ENCODE peak calls at places on chromosomes 1 and 21, in ten cellular contexts. T is testis, J is body of pancreas, E is HCT116, V is Peyer's patch, M is uterus, D is esophagus squamous epithelium, Z is heart left ventricle, H is lower leg skin, L is right lobe of liver. I is an unnamed sample.

GRCh38 chr1:25863486-25864262 is 4.4 kb upstream of the AUNIP start:
- DNase-seq in T (peak), J (no peak), E (no peak), V (no peak), M (no peak), D (no peak), Z (no peak), H (peak), L (no peak), I (no peak)

GRCh38 chr1:51878307-51878615 is 266 bp downstream of the NRDC start:
- DNase-seq in T (no peak), J (no peak), E (no peak), V (no peak), M (no peak), D (no peak), Z (no peak), H (no peak), L (no peak), I (no peak)

GRCh38 chr1:201229771-201230635 is 39.4 kb downstream of the IGFN1 start:
- DNase-seq in T (no peak), J (no peak), E (peak), V (no peak), M (no peak), D (no peak), Z (peak), H (no peak), L (no peak), I (no peak)

GRCh38 chr1:168932539-168932938 is 174.0 kb upstream of the ATP1B1 start:
- DNase-seq in T (no peak), J (no peak), E (no peak), V (no peak), M (no peak), D (no peak), Z (no peak), H (no peak), L (no peak), I (no peak)

GRCh38 chr1:206128192-206128591 is 11.0 kb upstream of the AVPR1B start:
- DNase-seq in T (no peak), J (no peak), E (no peak), V (no peak), M (no peak), D (no peak), Z (no peak), H (no peak), L (no peak), I (no peak)

GRCh38 chr1:1280782-1281481 is 696 bp downstream of the SCNN1D start:
- DNase-seq in T (no peak), J (no peak), E (no peak), V (no peak), M (no peak), D (no peak), Z (peak), H (no peak), L (no peak), I (no peak)

GRCh38 chr1:66270122-66270812 is 263.7 kb upstream of the SGIP1 start:
- DNase-seq in T (no peak), J (peak), E (no peak), V (no peak), M (peak), D (no peak), Z (no peak), H (no peak), L (peak), I (no peak)

GRCh38 chr1:32349211-32349708 is 13.0 kb downstream of the FAM229A start:
- DNase-seq in T (no peak), J (peak), E (no peak), V (no peak), M (no peak), D (no peak), Z (peak), H (no peak), L (peak), I (no peak)

GRCh38 chr1:67635055-67635809 is 49.8 kb upstream of the GADD45A start:
- DNase-seq in T (no peak), J (peak), E (no peak), V (no peak), M (no peak), D (no peak), Z (no peak), H (no peak), L (peak), I (no peak)

GRCh38 chr1:26318338-26319064 is 743 bp downstream of the CD52 start:
- DNase-seq in T (peak), J (peak), E (no peak), V (peak), M (no peak), D (no peak), Z (no peak), H (no peak), L (no peak), I (no peak)

GRCh38 chr1:61139324-61140055 is 57.1 kb downstream of the NFIA start:
- DNase-seq in T (no peak), J (no peak), E (no peak), V (no peak), M (no peak), D (no peak), Z (no peak), H (no peak), L (peak), I (no peak)

GRCh38 chr1:41954533-41954944 is 35.8 kb upstream of the HIVEP3 start:
- DNase-seq in T (peak), J (peak), E (peak), V (no peak), M (no peak), D (no peak), Z (no peak), H (no peak), L (no peak), I (no peak)

GRCh38 chr1:43839056-43839455 is 94.5 kb upstream of the ARTN start:
- DNase-seq in T (no peak), J (no peak), E (no peak), V (no peak), M (no peak), D (no peak), Z (no peak), H (no peak), L (no peak), I (no peak)

GRCh38 chr1:62271932-62272728 is 47.1 kb downstream of the KANK4 start:
- DNase-seq in T (no peak), J (no peak), E (no peak), V (peak), M (no peak), D (no peak), Z (no peak), H (no peak), L (no peak), I (no peak)

GRCh38 chr1:240086726-240087125 is 5.0 kb upstream of the FMN2 start:
- DNase-seq in T (no peak), J (no peak), E (no peak), V (no peak), M (no peak), D (no peak), Z (no peak), H (no peak), L (no peak), I (no peak)

DNA sequence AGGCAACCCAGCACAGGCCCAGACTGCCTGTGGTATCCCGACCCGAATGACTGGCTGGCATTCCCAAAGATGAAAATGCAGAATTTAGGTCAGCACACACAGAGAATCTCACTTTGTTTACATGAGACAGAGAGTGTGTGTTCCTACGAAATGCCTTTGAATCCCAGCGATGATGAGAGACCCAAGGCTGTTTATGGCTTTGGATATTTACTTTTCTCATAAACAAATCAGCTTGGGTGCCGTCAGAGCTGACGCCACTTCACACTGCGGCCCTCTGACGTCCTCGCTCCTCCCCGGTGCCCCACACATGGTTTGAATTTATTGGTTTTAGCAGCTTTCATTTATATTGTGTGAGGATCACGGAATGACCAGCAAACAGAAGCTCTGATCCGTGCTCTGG is 18.7 kb downstream of the TRABD2B start:
- DNase-seq in T (no peak), J (no peak), E (no peak), V (no peak), M (no peak), D (no peak), Z (no peak), H (no peak), L (no peak), I (no peak)
- TF ChIP-seq CTCF in T (no peak), J (no peak), E (no peak), V (no peak), M (no peak), D (no peak), Z (no peak), H (no peak), L (no peak), I (no peak)

DNA sequence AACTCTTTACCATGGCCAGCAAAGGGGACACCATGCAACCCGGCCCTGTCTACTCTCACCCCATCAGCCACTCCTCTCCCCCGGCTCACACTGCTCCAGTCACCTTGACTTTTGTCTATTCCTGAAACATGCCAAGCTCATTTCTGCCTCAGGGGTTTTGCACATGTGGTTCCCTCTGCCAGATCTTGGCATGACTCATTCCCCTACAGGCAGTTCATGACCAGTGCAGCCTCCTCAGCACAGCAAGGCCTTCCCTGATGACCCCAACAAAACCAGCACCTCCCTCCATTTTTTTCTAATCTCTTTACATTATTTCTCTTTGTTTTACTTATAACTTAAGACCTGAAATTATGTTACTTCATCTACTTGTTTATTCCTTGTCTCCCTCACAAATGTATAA is 58.6 kb upstream of the GJB5 start:
- DNase-seq in T (no peak), J (no peak), E (peak), V (no peak), M (no peak), D (no peak), Z (no peak), H (peak), L (no peak), I (no peak)
- TF ChIP-seq POLR2A in T (no peak), J (no peak), E (no peak), V (no peak), M (no peak), D (no peak), Z (no peak), H (no peak), L (no peak), I (no peak)

GRCh38 chr1:48775817-48776399 is 783 bp downstream of the BEND5 start:
- DNase-seq in T (no peak), J (no peak), E (no peak), V (peak), M (no peak), D (no peak), Z (no peak), H (no peak), L (no peak), I (no peak)

GRCh38 chr1:48776400-48777218 is at the start of gene BEND5:
- DNase-seq in T (peak), J (peak), E (no peak), V (peak), M (peak), D (no peak), Z (peak), H (peak), L (peak), I (peak)

GRCh38 chr1:48767957-48768510 is 8.7 kb downstream of the BEND5 start:
- DNase-seq in T (no peak), J (no peak), E (no peak), V (no peak), M (no peak), D (no peak), Z (no peak), H (no peak), L (no peak), I (no peak)

GRCh38 chr1:48773133-48773532 is 3.6 kb downstream of the BEND5 start:
- DNase-seq in T (no peak), J (no peak), E (no peak), V (no peak), M (no peak), D (no peak), Z (no peak), H (no peak), L (no peak), I (no peak)

GRCh38 chr1:48772221-48772620 is 4.5 kb downstream of the BEND5 start:
- DNase-seq in T (no peak), J (peak), E (no peak), V (no peak), M (no peak), D (no peak), Z (no peak), H (no peak), L (no peak), I (no peak)
- H3K4me3 ChIP-seq in T (no peak), J (no peak), E (no peak), V (no peak), M (no peak), D (no peak), Z (no peak), H (no peak), L (no peak), I (no peak)

DNA sequence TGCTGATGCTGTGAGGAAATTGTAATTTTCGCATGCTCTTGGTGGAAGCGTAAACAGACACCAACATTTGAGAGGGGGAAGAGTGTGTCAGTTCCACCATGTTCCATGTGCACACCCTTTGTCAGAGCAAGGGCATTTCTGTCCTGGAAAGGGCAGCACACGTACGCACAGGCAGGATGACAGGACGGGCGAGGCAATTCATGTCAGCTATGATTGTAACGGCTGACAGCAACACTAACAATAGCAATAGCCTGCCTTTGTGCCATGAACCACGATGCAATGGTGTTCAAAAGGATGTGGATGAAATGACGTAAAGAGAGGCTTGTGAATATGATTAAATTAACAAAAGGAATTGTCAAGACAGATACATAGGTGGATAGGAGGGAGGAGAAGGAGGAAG is 58.8 kb upstream of the BACE2 start:
- DNase-seq in T (no peak), J (no peak), E (no peak), V (no peak), M (no peak), D (no peak), Z (no peak), H (no peak), L (no peak), I (no peak)
- TF ChIP-seq CTCF in T (no peak), J (no peak), E (no peak), V (no peak), M (no peak), D (no peak), Z (no peak), H (no peak), L (no peak), I (no peak)

DNA sequence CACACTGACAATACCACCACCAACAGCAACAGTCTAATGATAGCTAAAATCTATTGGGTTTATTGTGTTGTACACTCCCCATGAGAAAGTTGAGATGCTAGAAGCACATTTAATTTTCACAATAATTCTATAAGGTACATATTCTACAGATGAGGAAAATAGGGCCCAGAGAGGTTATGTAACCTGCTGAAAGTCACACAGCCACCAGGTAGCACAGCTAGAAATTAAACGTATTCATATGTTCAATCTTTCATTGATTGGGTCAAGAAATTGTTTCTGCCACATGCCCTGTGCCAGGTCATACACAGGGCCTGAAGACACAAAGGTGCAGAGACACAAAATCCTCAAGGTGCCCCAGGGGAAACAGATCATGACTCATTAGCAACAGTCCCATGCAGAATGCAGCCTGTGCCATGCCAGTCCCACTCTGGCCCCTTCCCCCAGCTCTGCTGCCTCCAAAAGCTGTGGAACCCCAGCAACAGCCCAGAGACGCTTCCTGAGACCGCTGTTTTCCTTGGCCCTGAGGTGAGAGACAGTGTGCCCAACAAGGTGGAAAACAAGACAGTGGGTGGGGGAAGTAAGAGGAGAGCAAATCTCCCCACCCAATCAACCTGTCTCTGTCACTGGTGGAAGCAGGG is 32.1 kb downstream of the GJA4 start:
- DNase-seq in T (no peak), J (no peak), E (no peak), V (no peak), M (no peak), D (no peak), Z (no peak), H (no peak), L (no peak), I (peak)
- TF ChIP-seq POLR2A in T (no peak), J (no peak), E (no peak), V (no peak), M (no peak), D (no peak), Z (no peak), H (no peak), L (no peak), I (no peak)

DNA sequence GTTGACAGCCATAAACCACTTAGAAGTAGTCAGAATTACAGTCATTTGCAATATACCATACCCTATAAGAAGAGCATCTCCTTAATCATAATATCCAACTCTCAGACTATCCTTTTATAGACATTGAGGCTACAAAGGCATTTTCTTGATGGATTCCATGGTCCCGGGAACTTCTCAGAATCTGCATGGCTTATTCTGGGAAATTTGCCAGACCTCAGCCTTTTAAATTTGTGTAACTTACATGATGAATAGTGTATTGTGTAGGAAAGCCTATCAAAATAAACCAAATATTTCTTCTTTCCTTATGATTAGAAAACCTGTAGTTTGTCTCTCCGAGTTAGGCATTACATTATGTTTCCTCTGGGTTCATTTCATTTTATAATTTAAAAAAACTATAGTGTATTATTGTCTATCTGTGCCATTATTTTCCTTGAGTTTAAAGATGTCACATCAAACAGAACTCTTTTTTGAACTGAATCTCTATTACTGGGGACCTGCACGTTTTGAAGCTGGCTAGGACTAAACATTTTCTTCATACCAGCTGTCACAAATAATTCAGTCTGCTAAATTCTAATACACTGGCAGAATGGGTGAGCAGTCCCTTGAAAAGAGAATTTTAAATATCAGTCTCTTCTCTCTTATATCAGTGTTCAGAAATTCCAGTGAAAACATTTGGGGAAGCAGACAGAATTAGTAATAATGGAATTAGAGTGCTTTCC is 102.9 kb downstream of the GABPA start:
- DNase-seq in T (no peak), J (no peak), E (no peak), V (no peak), M (no peak), D (no peak), Z (no peak), H (no peak), L (no peak), I (no peak)
- H3K4me3 ChIP-seq in T (no peak), J (no peak), E (no peak), V (no peak), M (no peak), D (no peak), Z (no peak), H (no peak), L (no peak), I (no peak)

I was measured in thyroid gland.